ENCODE peak calls at places on chromosomes 5 and 9, in eight cellular contexts. D is SK-N-SH, K is cardiac muscle cell, O is IMR-90, E is heart left ventricle, Q is left lung, I is lower lobe of right lung, G is adrenal gland. H is an unnamed sample. For H3K9me3, the result is how much of the 10 kb centered on the place peaks cover.

GRCh38 chr9:109986423-109987055 is 206.5 kb downstream of the PALM2AKAP2 start:
- DNase-seq in D (no peak), K (no peak), O (peak), E (no peak), Q (no peak), I (no peak), G (no peak), H (peak)

GRCh38 chr5:148858547-148858946 is 32.1 kb downstream of the ADRB2 start:
- DNase-seq in D (no peak), K (no peak), O (no peak), E (peak), Q (no peak), I (no peak), G (no peak), H (no peak)

GRCh38 chr5:87924451-87924850 is 344.2 kb downstream of the TMEM161B start:
- DNase-seq in D (no peak), K (no peak), O (no peak), E (no peak), Q (no peak), I (no peak), G (no peak), H (peak)

GRCh38 chr5:74372502-74373445 is 267.8 kb downstream of the ENC1 start:
- DNase-seq in D (no peak), K (no peak), O (peak), E (no peak), Q (no peak), I (no peak), G (no peak), H (no peak)

GRCh38 chr9:93041108-93041802 is 17.2 kb upstream of the SUSD3 start:
- DNase-seq in D (no peak), K (no peak), O (no peak), E (no peak), Q (no peak), I (no peak), G (no peak), H (no peak)

GRCh38 chr9:84773023-84773422 is 103.5 kb downstream of the NTRK2 start:
- DNase-seq in D (no peak), K (no peak), O (peak), E (no peak), Q (no peak), I (no peak), G (no peak), H (no peak)

GRCh38 chr9:126461029-126461428 is 134.4 kb downstream of the MVB12B start:
- DNase-seq in D (no peak), K (no peak), O (no peak), E (no peak), Q (no peak), I (no peak), G (no peak), H (no peak)

GRCh38 chr5:157886796-157887380 is 27.9 kb upstream of the CLINT1 start:
- DNase-seq in D (no peak), K (no peak), O (no peak), E (no peak), Q (no peak), I (no peak), G (no peak), H (no peak)

GRCh38 chr5:137374110-137374853 is 124.8 kb downstream of the SPOCK1 start:
- DNase-seq in D (peak), K (no peak), O (no peak), E (no peak), Q (no peak), I (no peak), G (no peak), H (no peak)

GRCh38 chr5:139655727-139656271 is 7.7 kb downstream of the CXXC5 start:
- DNase-seq in D (peak), K (peak), O (peak), E (peak), Q (peak), I (peak), G (peak), H (no peak)

GRCh38 chr9:134724912-134725604 is 83.5 kb downstream of the COL5A1 start:
- DNase-seq in D (no peak), K (no peak), O (no peak), E (no peak), Q (no peak), I (no peak), G (no peak), H (no peak)

GRCh38 chr9:107992269-107992668 is 502.7 kb upstream of the KLF4 start:
- DNase-seq in D (no peak), K (no peak), O (no peak), E (no peak), Q (no peak), I (no peak), G (no peak), H (no peak)

GRCh38 chr9:115443890-115444289 is 325.9 kb upstream of the TNC start:
- DNase-seq in D (no peak), K (no peak), O (no peak), E (no peak), Q (no peak), I (no peak), G (no peak), H (no peak)

GRCh38 chr5:145924849-145925248 is 11.5 kb upstream of the SH3RF2 start:
- DNase-seq in D (no peak), K (no peak), O (no peak), E (no peak), Q (no peak), I (no peak), G (no peak), H (no peak)

GRCh38 chr9:79263666-79264460 is 307.9 kb upstream of the TLE4 start:
- DNase-seq in D (peak), K (no peak), O (peak), E (no peak), Q (no peak), I (no peak), G (no peak), H (no peak)

GRCh38 chr5:113034182-113034773 is 57.7 kb downstream of the DCP2 start:
- DNase-seq in D (no peak), K (no peak), O (peak), E (no peak), Q (no peak), I (no peak), G (no peak), H (no peak)

GRCh38 chr5:57594436-57594835 is 111.8 kb upstream of the ACTBL2 start:
- DNase-seq in D (no peak), K (no peak), O (no peak), E (no peak), Q (no peak), I (no peak), G (no peak), H (no peak)

GRCh38 chr5:138386290-138386689 is 33.8 kb downstream of the KDM3B start:
- DNase-seq in D (no peak), K (no peak), O (no peak), E (no peak), Q (no peak), I (no peak), G (no peak), H (no peak)

GRCh38 chr5:117376748-117377147 is 802.1 kb upstream of the SEMA6A start:
- DNase-seq in D (no peak), K (no peak), O (no peak), E (no peak), Q (no peak), I (no peak), G (no peak), H (no peak)

GRCh38 chr5:175457466-175457865 is 13.5 kb upstream of the DRD1 start:
- DNase-seq in D (no peak), K (no peak), O (no peak), E (no peak), Q (no peak), I (no peak), G (no peak), H (no peak)

GRCh38 chr5:125891326-125891725 is 531.9 kb upstream of the GRAMD2B start:
- DNase-seq in D (no peak), K (no peak), O (no peak), E (no peak), Q (no peak), I (no peak), G (no peak), H (no peak)

GRCh38 chr9:13023498-13023897 is 248.7 kb downstream of the LURAP1L start:
- DNase-seq in D (no peak), K (no peak), O (peak), E (no peak), Q (no peak), I (no peak), G (no peak), H (peak)

GRCh38 chr9:134546231-134546731 is 95.3 kb upstream of the COL5A1 start:
- DNase-seq in D (no peak), K (no peak), O (peak), E (no peak), Q (peak), I (no peak), G (no peak), H (no peak)

GRCh38 chr5:112574566-112574965 is 155.5 kb upstream of the EPB41L4A start:
- DNase-seq in D (no peak), K (peak), O (no peak), E (no peak), Q (no peak), I (no peak), G (no peak), H (no peak)

GRCh38 chr5:176659860-176660461 is 12.7 kb downstream of the TSPAN17 start:
- DNase-seq in D (no peak), K (no peak), O (no peak), E (no peak), Q (no peak), I (no peak), G (no peak), H (no peak)

GRCh38 chr5:132134384-132134783 is 60.8 kb downstream of the CSF2 start:
- DNase-seq in D (peak), K (no peak), O (peak), E (no peak), Q (no peak), I (no peak), G (no peak), H (peak)

GRCh38 chr5:177303925-177304391 is 359 bp downstream of the PRELID1 start:
- DNase-seq in D (peak), K (no peak), O (no peak), E (no peak), Q (no peak), I (no peak), G (no peak), H (no peak)

GRCh38 chr5:181189363-181189961 is 15.5 kb downstream of the TRIM7 start:
- DNase-seq in D (no peak), K (peak), O (peak), E (peak), Q (no peak), I (no peak), G (no peak), H (no peak)

GRCh38 chr5:20974423-20974822 is 986.4 kb upstream of the CDH18 start:
- DNase-seq in D (no peak), K (no peak), O (no peak), E (no peak), Q (no peak), I (no peak), G (no peak), H (no peak)

GRCh38 chr5:173513521-173513991 is 102.9 kb downstream of the BOD1 start:
- DNase-seq in D (no peak), K (no peak), O (peak), E (no peak), Q (no peak), I (no peak), G (no peak), H (peak)

GRCh38 chr5:126819253-126819652 is 42.3 kb downstream of the LMNB1 start:
- DNase-seq in D (no peak), K (no peak), O (no peak), E (no peak), Q (no peak), I (no peak), G (no peak), H (no peak)

GRCh38 chr5:102857090-102857818 is 102.1 kb downstream of the PAM start:
- DNase-seq in D (no peak), K (no peak), O (no peak), E (no peak), Q (no peak), I (no peak), G (no peak), H (no peak)

GRCh38 chr5:17258429-17258828 is 41.0 kb downstream of the BASP1 start:
- DNase-seq in D (no peak), K (no peak), O (peak), E (no peak), Q (no peak), I (no peak), G (no peak), H (no peak)

GRCh38 chr9:34492051-34492450 is 30.7 kb downstream of the ENHO start:
- DNase-seq in D (peak), K (no peak), O (no peak), E (no peak), Q (no peak), I (no peak), G (no peak), H (no peak)

GRCh38 chr5:75668988-75669760 is 48.1 kb downstream of the POC5 start:
- DNase-seq in D (no peak), K (no peak), O (peak), E (peak), Q (peak), I (no peak), G (peak), H (peak)

GRCh38 chr9:108775901-108776306 is 79.9 kb downstream of the ACTL7B start:
- DNase-seq in D (no peak), K (no peak), O (no peak), E (no peak), Q (no peak), I (no peak), G (no peak), H (no peak)

GRCh38 chr9:103126494-103126893 is 131.4 kb downstream of the CYLC2 start:
- DNase-seq in D (no peak), K (no peak), O (no peak), E (no peak), Q (no peak), I (no peak), G (no peak), H (no peak)
- H3K9me3 ChIP-seq in D (under half), K (under half), O (under half), E (under half), Q (under half), I (under half), G (under half), H (under half)

DNA sequence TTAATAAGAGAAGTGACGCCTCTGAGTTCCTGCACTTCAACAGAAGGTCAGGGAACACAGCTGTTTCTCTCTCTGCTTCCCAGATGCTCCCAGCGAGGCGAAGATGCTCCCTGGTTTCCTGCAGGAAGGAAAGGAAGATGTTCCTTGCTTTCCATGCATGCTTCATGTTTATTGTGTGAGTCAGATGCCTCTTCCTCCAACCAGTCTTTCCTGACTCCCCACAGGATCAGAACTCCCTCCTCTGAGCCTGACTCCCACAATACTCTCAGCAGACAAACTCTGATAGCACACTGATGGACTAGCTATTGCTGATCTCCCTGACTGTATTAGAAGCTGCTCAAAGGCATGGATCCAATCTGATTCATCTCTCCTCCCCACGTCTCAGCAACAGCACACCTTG is 72.0 kb downstream of the MFAP3 start:
- DNase-seq in D (no peak), K (no peak), O (peak), E (no peak), Q (no peak), I (no peak), G (no peak), H (no peak)
- H3K9me3 ChIP-seq in D (under half), K (under half), O (under half), E (under half), Q (under half), I (under half), G (under half), H (under half)

DNA sequence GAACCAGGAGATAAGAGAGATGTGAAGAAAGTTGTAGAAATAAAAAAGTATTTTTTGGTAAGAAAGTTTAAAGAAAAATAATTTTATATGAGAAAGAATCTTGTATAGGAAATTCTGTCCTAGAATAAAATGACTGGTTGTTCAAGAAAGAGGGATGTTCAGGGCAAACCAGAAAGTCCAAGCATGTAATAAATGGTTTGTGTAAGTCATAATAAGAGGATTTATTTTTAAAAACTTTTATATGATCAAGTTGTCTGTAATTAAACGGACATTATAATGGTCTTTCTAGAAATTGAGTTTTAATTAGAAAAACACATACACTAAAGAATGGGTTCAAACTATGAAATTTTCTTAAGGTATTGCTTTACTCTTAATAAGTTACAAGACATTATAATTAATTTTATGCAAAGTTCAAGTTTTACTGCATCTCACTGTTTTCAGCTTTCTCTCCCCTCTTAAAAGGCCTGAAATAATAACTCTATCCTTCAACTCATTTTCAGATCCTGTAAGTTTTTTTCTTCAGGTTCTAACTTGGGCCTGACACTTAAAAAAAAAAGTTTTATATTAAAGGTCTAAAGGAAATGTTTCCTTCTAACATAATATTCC is 56.1 kb upstream of the ZNF300 start:
- DNase-seq in D (no peak), K (no peak), O (no peak), E (no peak), Q (no peak), I (no peak), G (no peak), H (no peak)
- H3K9me3 ChIP-seq in D (under half), K (under half), O (under half), E (under half), Q (under half), I (under half), G (under half), H (under half)

DNA sequence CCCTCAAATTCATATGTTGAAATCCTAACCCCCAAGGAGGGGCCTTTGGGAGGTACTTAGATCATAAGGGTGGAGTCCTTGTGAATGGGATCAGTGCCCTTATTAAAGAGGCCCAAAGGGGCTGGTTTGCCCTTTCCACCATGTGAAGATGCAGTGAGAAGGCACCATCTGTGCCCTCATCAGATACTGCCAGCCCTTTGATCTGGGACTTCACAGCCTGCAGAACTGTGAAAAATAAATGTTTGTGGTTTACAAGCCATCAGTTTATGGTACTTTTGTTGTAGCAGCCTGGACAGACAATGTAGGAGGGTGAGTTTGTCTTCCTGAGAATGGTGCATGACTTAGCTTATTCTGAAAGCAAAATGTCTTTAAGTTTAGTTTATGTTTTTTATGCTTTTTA is 145.9 kb downstream of the EGFLAM start:
- DNase-seq in D (no peak), K (no peak), O (no peak), E (no peak), Q (no peak), I (no peak), G (no peak), H (no peak)
- H3K9me3 ChIP-seq in D (under half), K (under half), O (under half), E (under half), Q (under half), I (under half), G (under half), H (under half)

DNA sequence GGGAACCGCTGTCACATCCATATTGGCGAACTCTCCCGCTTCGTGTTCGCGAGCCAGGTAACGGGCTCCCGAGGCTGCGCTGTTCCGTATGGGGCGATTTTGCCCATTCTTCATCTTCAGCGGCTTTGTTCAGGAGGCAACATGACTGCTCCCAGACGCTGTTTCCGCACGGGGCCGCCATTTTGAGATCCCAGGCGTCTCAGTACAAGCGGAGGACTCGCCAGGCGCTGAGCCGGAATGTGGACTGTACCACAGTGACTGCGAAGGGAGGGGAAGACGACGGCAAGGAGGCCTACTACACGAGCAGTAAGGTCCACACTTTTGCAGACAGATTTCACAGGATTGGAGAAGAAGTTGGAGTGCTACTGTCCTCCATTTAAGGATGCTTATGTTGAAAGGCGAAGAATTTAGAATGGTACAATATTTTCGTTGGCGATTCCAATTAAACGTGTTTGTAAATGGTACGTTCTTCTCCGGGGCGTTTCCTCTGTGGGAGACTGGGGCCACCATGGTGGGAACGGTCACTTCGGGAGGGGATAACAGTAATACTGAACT is 41.6 kb upstream of the ZNF300 start:
- DNase-seq in D (peak), K (no peak), O (peak), E (peak), Q (peak), I (peak), G (peak), H (no peak)
- H3K9me3 ChIP-seq in D (under half), K (under half), O (under half), E (half or more), Q (under half), I (half or more), G (under half), H (half or more)

DNA sequence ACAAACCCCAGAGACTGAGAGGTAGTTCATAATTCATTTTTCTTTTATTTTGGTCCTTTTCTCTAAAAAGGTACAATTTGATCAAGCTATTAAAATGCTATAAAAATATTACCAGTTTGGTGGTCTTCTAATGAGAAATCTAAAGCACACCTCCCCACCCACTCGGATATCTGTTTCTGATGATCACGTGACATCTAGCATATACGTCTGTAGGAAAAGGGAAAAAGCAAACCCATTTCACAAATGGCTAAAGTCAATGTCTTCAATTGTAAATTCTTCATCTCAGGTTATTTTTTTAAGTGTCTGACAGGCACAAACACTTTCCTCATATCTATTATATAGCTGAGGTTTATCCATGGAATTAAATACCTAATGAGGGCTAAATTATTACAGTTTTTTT is 18.9 kb downstream of the ZNF354A start:
- DNase-seq in D (no peak), K (no peak), O (no peak), E (no peak), Q (no peak), I (no peak), G (no peak), H (no peak)
- H3K9me3 ChIP-seq in D (under half), K (under half), O (half or more), E (half or more), Q (under half), I (half or more), G (half or more), H (half or more)

DNA sequence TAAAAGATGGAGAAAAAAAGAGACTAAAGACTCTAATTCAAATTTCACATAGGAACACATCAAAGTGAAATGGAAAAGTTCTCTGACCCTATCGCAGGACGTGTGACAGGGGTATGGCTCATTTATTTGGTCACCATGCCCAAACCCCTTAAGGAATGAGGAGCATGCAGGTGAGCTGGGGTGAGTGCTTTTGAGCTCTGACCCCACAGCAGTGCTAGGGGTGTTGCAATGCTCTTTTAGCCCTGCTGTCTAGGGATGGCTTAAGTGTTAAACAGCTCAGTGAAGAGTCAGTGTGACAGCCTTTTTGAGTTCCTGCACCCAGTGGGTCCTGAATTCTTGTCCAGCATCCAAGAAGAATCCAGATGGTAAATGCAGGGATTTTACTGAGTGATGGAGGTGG is 143.0 kb upstream of the ANKRD55 start:
- DNase-seq in D (no peak), K (no peak), O (no peak), E (no peak), Q (no peak), I (no peak), G (no peak), H (no peak)
- H3K9me3 ChIP-seq in D (under half), K (under half), O (under half), E (under half), Q (under half), I (under half), G (under half), H (under half)

GRCh38 chr5:45862763-45863162 is 166.6 kb upstream of the HCN1 start:
- DNase-seq in D (no peak), K (no peak), O (no peak), E (no peak), Q (no peak), I (no peak), G (no peak), H (no peak)
- H3K9me3 ChIP-seq in D (under half), K (under half), O (under half), E (under half), Q (under half), I (under half), G (under half), H (under half)